ENCODE peak calls at places on chromosomes 2 and 18, in seven cellular contexts. One of them, this sample, is unnamed.

GRCh38 chr2:233075966-233076339 is 15.8 kb downstream of the INPP5D start:
- DNase-seq in left ventricle myocardium inferior: no peak
- DNase-seq in suprapubic skin: peak; percentile 54
- DNase-seq in fibroblast of lung: no peak
- DNase-seq in kidney: no peak
- DNase-seq in thyroid gland: no peak
- DNase-seq in endodermal cell: peak; percentile 65
- DNase-seq in this sample: no peak

GRCh38 chr2:96887419-96888081 is 17.7 kb upstream of the SEMA4C start:
- DNase-seq in left ventricle myocardium inferior: peak; percentile 46
- DNase-seq in suprapubic skin: no peak
- DNase-seq in fibroblast of lung: no peak
- DNase-seq in kidney: peak; percentile 75
- DNase-seq in thyroid gland: no peak
- DNase-seq in endodermal cell: no peak
- DNase-seq in this sample: no peak

GRCh38 chr2:86284401-86284841 is 53.0 kb downstream of the REEP1 start:
- DNase-seq in left ventricle myocardium inferior: peak; percentile 75
- DNase-seq in suprapubic skin: no peak
- DNase-seq in fibroblast of lung: no peak
- DNase-seq in kidney: peak; percentile 77
- DNase-seq in thyroid gland: peak; percentile 17
- DNase-seq in endodermal cell: no peak
- DNase-seq in this sample: peak; percentile 74

GRCh38 chr2:138321458-138321857 is 180.1 kb upstream of the SPOPL start:
- DNase-seq in left ventricle myocardium inferior: no peak
- DNase-seq in suprapubic skin: no peak
- DNase-seq in fibroblast of lung: no peak
- DNase-seq in kidney: no peak
- DNase-seq in thyroid gland: no peak
- DNase-seq in endodermal cell: peak; percentile 51
- DNase-seq in this sample: peak; percentile 71

GRCh38 chr2:28621172-28622100 is 125.6 kb downstream of the PLB1 start:
- DNase-seq in left ventricle myocardium inferior: no peak
- DNase-seq in suprapubic skin: peak; percentile 89
- DNase-seq in fibroblast of lung: peak; percentile 92
- DNase-seq in kidney: peak; percentile 82
- DNase-seq in thyroid gland: peak; percentile 56
- DNase-seq in endodermal cell: peak; percentile 85
- DNase-seq in this sample: peak; percentile 76

GRCh38 chr2:219433666-219434467 is 776 bp upstream of the SPEG start:
- DNase-seq in left ventricle myocardium inferior: no peak
- DNase-seq in suprapubic skin: no peak
- DNase-seq in fibroblast of lung: peak; percentile 67
- DNase-seq in kidney: no peak
- DNase-seq in thyroid gland: no peak
- DNase-seq in endodermal cell: peak; percentile 94
- DNase-seq in this sample: no peak

GRCh38 chr2:185144159-185144919 is 546.0 kb downstream of the ZNF804A start:
- DNase-seq in left ventricle myocardium inferior: no peak
- DNase-seq in suprapubic skin: no peak
- DNase-seq in fibroblast of lung: no peak
- DNase-seq in kidney: peak; percentile 60
- DNase-seq in thyroid gland: no peak
- DNase-seq in endodermal cell: no peak
- DNase-seq in this sample: no peak

GRCh38 chr2:120783969-120784372 is 48.3 kb downstream of the GLI2 start:
- DNase-seq in left ventricle myocardium inferior: no peak
- DNase-seq in suprapubic skin: no peak
- DNase-seq in fibroblast of lung: no peak
- DNase-seq in kidney: no peak
- DNase-seq in thyroid gland: no peak
- DNase-seq in endodermal cell: no peak
- DNase-seq in this sample: no peak

GRCh38 chr2:239232195-239232578 is 168.6 kb downstream of the HDAC4 start:
- DNase-seq in left ventricle myocardium inferior: no peak
- DNase-seq in suprapubic skin: no peak
- DNase-seq in fibroblast of lung: no peak
- DNase-seq in kidney: no peak
- DNase-seq in thyroid gland: no peak
- DNase-seq in endodermal cell: no peak
- DNase-seq in this sample: no peak

GRCh38 chr2:30078521-30078920 is 68.3 kb upstream of the YPEL5 start:
- DNase-seq in left ventricle myocardium inferior: no peak
- DNase-seq in suprapubic skin: no peak
- DNase-seq in fibroblast of lung: no peak
- DNase-seq in kidney: no peak
- DNase-seq in thyroid gland: no peak
- DNase-seq in endodermal cell: no peak
- DNase-seq in this sample: no peak
- H3K9me3 ChIP-seq in left ventricle myocardium inferior: no peaks in the 10 kb centered on the region
- H3K9me3 ChIP-seq in suprapubic skin: no peaks in the 10 kb centered on the region
- H3K9me3 ChIP-seq in fibroblast of lung: no peaks in the 10 kb centered on the region
- H3K9me3 ChIP-seq in kidney: no peaks in the 10 kb centered on the region
- H3K9me3 ChIP-seq in thyroid gland: no peaks in the 10 kb centered on the region
- H3K9me3 ChIP-seq in endodermal cell: no peaks in the 10 kb centered on the region
- H3K9me3 ChIP-seq in this sample: no peaks in the 10 kb centered on the region

GRCh38 chr2:240528406-240529040 is 29.3 kb downstream of the ANKMY1 start:
- DNase-seq in left ventricle myocardium inferior: no peak
- DNase-seq in suprapubic skin: no peak
- DNase-seq in fibroblast of lung: no peak
- DNase-seq in kidney: peak; percentile 43
- DNase-seq in thyroid gland: no peak
- DNase-seq in endodermal cell: peak; percentile 22
- DNase-seq in this sample: no peak
- H3K9me3 ChIP-seq in left ventricle myocardium inferior: peaks cover 26% of the 10 kb centered on the region
- H3K9me3 ChIP-seq in suprapubic skin: peaks cover 11% of the 10 kb centered on the region
- H3K9me3 ChIP-seq in fibroblast of lung: no peaks in the 10 kb centered on the region
- H3K9me3 ChIP-seq in kidney: peaks cover 6% of the 10 kb centered on the region
- H3K9me3 ChIP-seq in thyroid gland: no peaks in the 10 kb centered on the region
- H3K9me3 ChIP-seq in endodermal cell: peaks cover 60% of the 10 kb centered on the region
- H3K9me3 ChIP-seq in this sample: no peaks in the 10 kb centered on the region

GRCh38 chr2:44638649-44639048 is 276.9 kb downstream of the CAMKMT start:
- DNase-seq in left ventricle myocardium inferior: peak; percentile 30
- DNase-seq in suprapubic skin: no peak
- DNase-seq in fibroblast of lung: no peak
- DNase-seq in kidney: no peak
- DNase-seq in thyroid gland: no peak
- DNase-seq in endodermal cell: peak; percentile 46
- DNase-seq in this sample: no peak

GRCh38 chr2:44635725-44636124 is 274.0 kb downstream of the CAMKMT start:
- DNase-seq in left ventricle myocardium inferior: no peak
- DNase-seq in suprapubic skin: no peak
- DNase-seq in fibroblast of lung: no peak
- DNase-seq in kidney: no peak
- DNase-seq in thyroid gland: no peak
- DNase-seq in endodermal cell: no peak
- DNase-seq in this sample: no peak

GRCh38 chr2:44628297-44628696 is 266.6 kb downstream of the CAMKMT start:
- DNase-seq in left ventricle myocardium inferior: no peak
- DNase-seq in suprapubic skin: no peak
- DNase-seq in fibroblast of lung: no peak
- DNase-seq in kidney: no peak
- DNase-seq in thyroid gland: no peak
- DNase-seq in endodermal cell: no peak
- DNase-seq in this sample: no peak

DNA sequence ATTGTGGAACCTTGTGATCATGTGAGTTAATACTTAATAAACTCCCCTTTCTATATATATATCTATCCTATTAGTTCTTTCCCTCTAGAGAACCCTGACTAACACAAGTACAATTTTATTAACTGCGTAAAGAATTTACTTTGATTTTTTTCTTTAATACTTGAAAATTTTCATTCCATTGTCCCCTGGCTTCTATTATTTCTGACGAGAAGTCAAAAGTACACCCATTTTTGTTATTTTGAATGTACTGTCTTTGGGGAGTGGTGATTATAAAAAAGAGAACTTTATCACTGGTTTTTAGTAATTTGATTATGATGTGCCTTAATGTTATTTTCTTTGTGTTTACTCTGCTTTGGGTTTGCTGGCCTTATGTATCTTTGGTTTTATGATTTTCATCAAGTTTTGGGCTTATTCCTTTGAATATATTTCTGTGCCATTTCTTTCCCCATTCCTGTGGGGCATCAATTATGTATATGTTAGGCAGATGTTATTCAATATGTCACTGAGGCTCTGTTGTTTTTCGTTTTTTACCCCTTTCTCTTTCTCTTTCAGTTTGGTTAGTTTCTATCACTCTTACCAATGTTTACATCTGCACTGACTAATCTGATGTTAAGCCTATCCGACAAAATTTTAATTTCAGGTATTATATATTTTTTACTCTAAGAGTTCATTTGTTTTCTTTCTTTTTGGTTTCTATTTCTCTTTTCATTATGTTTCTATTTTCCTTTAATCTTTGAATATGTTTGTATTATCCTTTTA is 271.4 kb downstream of the CAMKMT start:
- DNase-seq in left ventricle myocardium inferior: no peak
- DNase-seq in suprapubic skin: no peak
- DNase-seq in fibroblast of lung: no peak
- DNase-seq in kidney: no peak
- DNase-seq in thyroid gland: no peak
- DNase-seq in endodermal cell: no peak
- DNase-seq in this sample: no peak
- H3K9me3 ChIP-seq in left ventricle myocardium inferior: peaks cover 28% of the 10 kb centered on the region
- H3K9me3 ChIP-seq in suprapubic skin: peaks cover 6% of the 10 kb centered on the region
- H3K9me3 ChIP-seq in fibroblast of lung: no peaks in the 10 kb centered on the region
- H3K9me3 ChIP-seq in kidney: no peaks in the 10 kb centered on the region
- H3K9me3 ChIP-seq in thyroid gland: no peaks in the 10 kb centered on the region
- H3K9me3 ChIP-seq in endodermal cell: peaks cover 19% of the 10 kb centered on the region
- H3K9me3 ChIP-seq in this sample: no peaks in the 10 kb centered on the region

GRCh38 chr2:63270717-63271116 is 220.1 kb downstream of the OTX1 start:
- DNase-seq in left ventricle myocardium inferior: no peak
- DNase-seq in suprapubic skin: no peak
- DNase-seq in fibroblast of lung: no peak
- DNase-seq in kidney: no peak
- DNase-seq in thyroid gland: no peak
- DNase-seq in endodermal cell: no peak
- DNase-seq in this sample: no peak

GRCh38 chr2:63268946-63269345 is 218.3 kb downstream of the OTX1 start:
- DNase-seq in left ventricle myocardium inferior: no peak
- DNase-seq in suprapubic skin: no peak
- DNase-seq in fibroblast of lung: no peak
- DNase-seq in kidney: no peak
- DNase-seq in thyroid gland: no peak
- DNase-seq in endodermal cell: no peak
- DNase-seq in this sample: no peak

DNA sequence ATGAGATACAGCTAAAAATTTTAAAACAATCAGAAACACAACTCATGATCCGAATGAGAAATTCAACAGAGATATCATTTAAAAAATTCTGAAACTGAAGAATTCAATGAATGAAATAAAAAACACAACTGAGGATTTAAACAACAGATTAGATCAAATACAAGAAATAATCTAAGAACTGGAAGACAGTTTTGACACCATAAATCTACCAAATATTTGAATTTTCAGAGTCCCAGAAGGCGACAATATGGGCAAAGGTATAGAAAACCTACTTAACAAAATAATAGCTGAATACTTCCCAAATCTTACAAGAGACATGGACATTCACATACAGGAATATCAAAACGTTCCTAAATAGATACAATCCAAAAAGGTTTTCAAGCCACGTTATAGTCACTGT is 221.9 kb downstream of the OTX1 start:
- DNase-seq in left ventricle myocardium inferior: no peak
- DNase-seq in suprapubic skin: no peak
- DNase-seq in fibroblast of lung: no peak
- DNase-seq in kidney: no peak
- DNase-seq in thyroid gland: no peak
- DNase-seq in endodermal cell: no peak
- DNase-seq in this sample: no peak
- H3K9me3 ChIP-seq in left ventricle myocardium inferior: peaks cover 64% of the 10 kb centered on the region
- H3K9me3 ChIP-seq in suprapubic skin: peaks cover 14% of the 10 kb centered on the region
- H3K9me3 ChIP-seq in fibroblast of lung: no peaks in the 10 kb centered on the region
- H3K9me3 ChIP-seq in kidney: peaks cover 7% of the 10 kb centered on the region
- H3K9me3 ChIP-seq in thyroid gland: no peaks in the 10 kb centered on the region
- H3K9me3 ChIP-seq in endodermal cell: peaks cover 15% of the 10 kb centered on the region
- H3K9me3 ChIP-seq in this sample: no peaks in the 10 kb centered on the region

DNA sequence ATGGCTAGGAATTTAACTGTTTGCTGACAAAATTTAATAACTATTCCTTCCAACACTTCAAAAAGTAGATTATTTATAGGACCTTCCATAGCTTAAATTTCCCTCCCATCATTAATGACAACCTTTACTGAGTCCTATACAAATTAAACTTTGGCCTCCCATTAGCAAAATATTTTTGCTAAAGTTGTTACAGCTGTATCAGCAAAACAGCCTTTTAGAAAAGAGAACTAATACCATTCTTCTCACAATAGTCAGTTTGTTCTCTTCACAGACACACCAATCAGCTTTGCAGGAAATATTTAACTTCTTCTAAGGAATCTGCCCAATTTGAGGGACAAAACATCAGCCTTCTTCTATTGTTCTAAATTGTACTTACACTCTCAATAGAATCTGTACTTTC is 12.0 kb upstream of the GCFC2 start:
- DNase-seq in left ventricle myocardium inferior: no peak
- DNase-seq in suprapubic skin: no peak
- DNase-seq in fibroblast of lung: no peak
- DNase-seq in kidney: no peak
- DNase-seq in thyroid gland: no peak
- DNase-seq in endodermal cell: no peak
- DNase-seq in this sample: no peak
- H3K9me3 ChIP-seq in left ventricle myocardium inferior: peaks cover 11% of the 10 kb centered on the region
- H3K9me3 ChIP-seq in suprapubic skin: no peaks in the 10 kb centered on the region
- H3K9me3 ChIP-seq in fibroblast of lung: no peaks in the 10 kb centered on the region
- H3K9me3 ChIP-seq in kidney: no peaks in the 10 kb centered on the region
- H3K9me3 ChIP-seq in thyroid gland: no peaks in the 10 kb centered on the region
- H3K9me3 ChIP-seq in endodermal cell: no peaks in the 10 kb centered on the region
- H3K9me3 ChIP-seq in this sample: no peaks in the 10 kb centered on the region

DNA sequence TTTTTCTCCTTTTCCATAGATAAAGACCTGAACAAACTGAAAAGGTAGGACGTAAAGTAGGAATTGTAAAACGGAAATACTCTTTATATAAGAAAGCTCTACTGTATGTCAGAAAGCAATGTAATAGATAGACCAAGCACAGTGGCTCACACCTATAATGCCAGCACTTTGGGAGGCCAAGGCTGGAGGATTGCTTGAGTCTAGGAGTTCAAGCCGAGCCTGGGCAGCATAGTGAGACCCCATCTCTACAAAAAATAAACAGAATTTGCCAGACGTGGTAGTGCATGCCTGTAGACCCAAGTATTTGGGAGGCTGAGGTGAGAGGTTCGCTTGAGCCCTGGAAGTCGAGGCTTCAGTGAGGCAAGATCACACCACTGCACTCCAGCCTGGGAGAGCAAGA is 7.6 kb downstream of the ZNF397 start:
- DNase-seq in left ventricle myocardium inferior: no peak
- DNase-seq in suprapubic skin: no peak
- DNase-seq in fibroblast of lung: no peak
- DNase-seq in kidney: no peak
- DNase-seq in thyroid gland: no peak
- DNase-seq in endodermal cell: no peak
- DNase-seq in this sample: no peak
- H3K9me3 ChIP-seq in left ventricle myocardium inferior: peaks cover 7% of the 10 kb centered on the region
- H3K9me3 ChIP-seq in suprapubic skin: no peaks in the 10 kb centered on the region
- H3K9me3 ChIP-seq in fibroblast of lung: peaks cover 3% of the 10 kb centered on the region
- H3K9me3 ChIP-seq in kidney: no peaks in the 10 kb centered on the region
- H3K9me3 ChIP-seq in thyroid gland: no peaks in the 10 kb centered on the region
- H3K9me3 ChIP-seq in endodermal cell: peaks cover 92% of the 10 kb centered on the region
- H3K9me3 ChIP-seq in this sample: no peaks in the 10 kb centered on the region

DNA sequence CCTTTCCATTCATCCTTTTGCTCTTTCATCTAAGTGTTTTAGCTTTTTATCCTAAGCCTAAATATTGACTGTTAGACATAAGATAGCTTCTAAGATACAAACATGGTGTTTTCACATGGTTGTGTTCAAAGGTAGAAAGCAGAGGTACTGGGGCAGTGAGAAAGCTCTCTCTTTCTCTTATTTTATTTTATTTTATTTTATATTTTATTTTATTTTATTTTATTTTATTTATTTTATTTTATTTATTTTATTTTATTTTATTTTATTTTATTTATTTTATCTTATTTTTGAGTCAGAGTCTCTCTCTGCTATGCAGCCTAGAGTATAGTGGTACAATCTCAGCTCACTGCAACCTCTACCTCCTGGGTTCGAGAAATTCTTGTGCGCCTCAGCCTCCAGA is 287.2 kb downstream of the IKZF2 start:
- DNase-seq in left ventricle myocardium inferior: no peak
- DNase-seq in suprapubic skin: no peak
- DNase-seq in fibroblast of lung: no peak
- DNase-seq in kidney: no peak
- DNase-seq in thyroid gland: no peak
- DNase-seq in endodermal cell: no peak
- DNase-seq in this sample: no peak
- H3K9me3 ChIP-seq in left ventricle myocardium inferior: peaks cover 56% of the 10 kb centered on the region
- H3K9me3 ChIP-seq in suprapubic skin: peaks cover 25% of the 10 kb centered on the region
- H3K9me3 ChIP-seq in fibroblast of lung: no peaks in the 10 kb centered on the region
- H3K9me3 ChIP-seq in kidney: peaks cover 2% of the 10 kb centered on the region
- H3K9me3 ChIP-seq in thyroid gland: no peaks in the 10 kb centered on the region
- H3K9me3 ChIP-seq in endodermal cell: peaks cover 35% of the 10 kb centered on the region
- H3K9me3 ChIP-seq in this sample: no peaks in the 10 kb centered on the region